ENCODE peak calls at places on chromosomes 13 and 19, in five cellular contexts. H is small intestine, O is mesendoderm, C is T1000, N is left ventricle myocardium superior. U is an unnamed sample.

GRCh38 chr19:34480971-34481821 is at the start of gene WTIP:
- DNase-seq in N (peak; percentile 89), H (no peak), C (peak; percentile 75), O (peak; percentile 95), U (peak; percentile 94)

GRCh38 chr13:27960362-27961226 is 8.5 kb downstream of the CDX2 start:
- DNase-seq in H (peak; percentile 97), O (peak; percentile 86), N (peak; percentile 60), C (no peak), U (peak; percentile 83)

GRCh38 chr19:2567996-2568395 is 92.1 kb downstream of the GADD45B start:
- DNase-seq in C (no peak), H (no peak), N (no peak), O (no peak), U (no peak)

GRCh38 chr19:30539981-30540380 is 167.8 kb downstream of the ZNF536 start:
- DNase-seq in N (no peak), C (no peak), O (no peak), H (no peak), U (peak; percentile 30)

GRCh38 chr13:30453727-30454126 is 12.0 kb downstream of the HMGB1 start:
- DNase-seq in N (no peak), C (no peak), H (no peak), O (no peak), U (no peak)

GRCh38 chr13:94947965-94948371 is 235.6 kb upstream of the SOX21 start:
- DNase-seq in N (no peak), C (no peak), O (no peak), H (no peak), U (no peak)

GRCh38 chr19:46515879-46516350 is 20.2 kb upstream of the PNMA8B start:
- DNase-seq in C (no peak), H (no peak), N (no peak), O (peak; percentile 67), U (no peak)

GRCh38 chr19:42285546-42285945 is 16.4 kb upstream of the PRR19 start:
- DNase-seq in N (peak; percentile 34), H (no peak), C (no peak), O (no peak), U (no peak)

GRCh38 chr13:49560270-49561063 is 24.9 kb downstream of the RCBTB1 start:
- DNase-seq in H (peak; percentile 12), N (no peak), O (peak; percentile 85), C (no peak), U (no peak)

GRCh38 chr13:94658926-94659649 is 53.3 kb downstream of the SOX21 start:
- DNase-seq in H (no peak), C (no peak), O (peak; percentile 42), N (no peak), U (no peak)

GRCh38 chr13:21079761-21080730 is 18.7 kb upstream of the LATS2 start:
- DNase-seq in O (peak; percentile 78), C (no peak), H (no peak), N (no peak), U (peak; percentile 82)